ENCODE peak calls at places on chromosomes 16 and 17, in ten cellular contexts. W is SW 1271; G is kidney epithelial cell; P is activated B cell treated with CpG ODN at 0.5 μM for 24 hours; X is NCI-H748 treated with DMSO at 0.1 percent for 48 hours; I is activated naive CD4-positive, alpha-beta T cell treated with Interleukin-2 at 50 U/mL for 16 hours; N is retina; C is activated CD8-positive, alpha-beta T cell treated with anti-CD3 and anti-CD28 coated beads, Interleukin-2, amount 10 ng/mL, durations not matched to agents 7 days and 5 days; F is epithelial cell of esophagus; Q is AG08395. K is an unnamed sample.

GRCh38 chr17:58525239-58525638 is 10.8 kb upstream of the MTMR4 start:
- DNase-seq in C (no peak), X (no peak), Q (peak), W (peak), N (no peak), I (no peak), F (peak), P (no peak), G (no peak), K (no peak)

GRCh38 chr17:40501499-40501911 is at the start of gene TNS4:
- DNase-seq in W (no peak), P (no peak), N (no peak), I (no peak), X (no peak), G (no peak), C (no peak), Q (no peak), F (peak), K (no peak)

GRCh38 chr17:77728022-77728671 is 230.4 kb upstream of the TNRC6C start:
- DNase-seq in I (no peak), W (no peak), F (no peak), C (peak), Q (no peak), G (no peak), N (no peak), P (no peak), X (peak), K (no peak)

GRCh38 chr16:22034503-22034902 is 26.6 kb downstream of the MOSMO start:
- DNase-seq in W (no peak), X (no peak), P (no peak), F (no peak), G (no peak), Q (no peak), I (no peak), N (no peak), C (no peak), K (no peak)

GRCh38 chr16:87056551-87056950 is 260.6 kb downstream of the C16orf95 start:
- DNase-seq in F (no peak), I (no peak), Q (no peak), N (no peak), P (no peak), W (no peak), G (no peak), X (no peak), C (no peak), K (no peak)

GRCh38 chr17:77083547-77083946 is 57.2 kb upstream of the SEC14L1 start:
- DNase-seq in I (no peak), Q (no peak), G (no peak), P (no peak), F (no peak), N (no peak), W (no peak), C (no peak), X (no peak), K (no peak)

GRCh38 chr16:30628628-30629342 is 18.6 kb upstream of the ZNF689 start:
- DNase-seq in W (peak), X (peak), G (no peak), I (peak), C (peak), P (peak), F (peak), N (peak), Q (peak), K (peak)

GRCh38 chr16:69187891-69188451 is 1.0 kb downstream of the SNTB2 start:
- DNase-seq in F (peak), Q (no peak), P (no peak), N (peak), W (peak), G (no peak), I (peak), X (no peak), C (peak), K (peak)

GRCh38 chr17:82212331-82213250 is at the start of gene CCDC57:
- DNase-seq in I (peak), C (peak), F (peak), X (peak), G (no peak), P (peak), W (peak), Q (peak), N (peak), K (peak)

GRCh38 chr16:3612510-3613466 is 1.4 kb upstream of the SLX4 start:
- DNase-seq in X (no peak), N (no peak), P (no peak), C (no peak), W (no peak), I (no peak), Q (no peak), G (no peak), F (no peak), K (no peak)

GRCh38 chr16:46573008-46573833 is 48.0 kb downstream of the SHCBP1 start:
- DNase-seq in P (no peak), N (no peak), W (no peak), X (no peak), I (no peak), Q (peak), G (peak), C (no peak), F (peak), K (no peak)

GRCh38 chr16:82943371-82943770 is 316.6 kb downstream of the CDH13 start:
- DNase-seq in X (no peak), P (no peak), G (no peak), Q (no peak), I (no peak), C (no peak), F (no peak), N (no peak), W (no peak), K (no peak)

GRCh38 chr17:6163632-6164319 is 93.6 kb downstream of the WSCD1 start:
- DNase-seq in I (no peak), X (peak), P (no peak), F (peak), Q (no peak), C (no peak), W (no peak), G (no peak), N (no peak), K (no peak)

GRCh38 chr17:47862621-47863440 is 11.9 kb upstream of the SP6 start:
- DNase-seq in Q (peak), G (peak), W (peak), X (no peak), F (peak), C (no peak), P (no peak), I (no peak), N (no peak), K (no peak)

GRCh38 chr17:77609553-77610517 is 348.7 kb upstream of the TNRC6C start:
- DNase-seq in F (no peak), C (peak), N (no peak), W (no peak), X (no peak), P (peak), Q (no peak), G (no peak), I (peak), K (peak)

GRCh38 chr17:66948061-66948750 is 16.3 kb upstream of the CACNG4 start:
- DNase-seq in G (no peak), P (no peak), C (no peak), N (no peak), I (no peak), W (no peak), X (no peak), Q (no peak), F (no peak), K (no peak)

GRCh38 chr16:47392114-47392513 is 68.7 kb downstream of the ITFG1 start:
- DNase-seq in P (no peak), Q (no peak), C (peak), G (no peak), F (peak), I (no peak), N (no peak), W (no peak), X (no peak), K (no peak)

GRCh38 chr17:17109231-17109630 is 67.0 kb downstream of the MPRIP start:
- DNase-seq in X (no peak), W (no peak), C (no peak), P (no peak), G (no peak), I (no peak), Q (no peak), F (peak), N (no peak), K (no peak)

GRCh38 chr17:31533546-31534155 is 142.2 kb downstream of the RAB11FIP4 start:
- DNase-seq in F (peak), P (no peak), W (peak), X (no peak), C (no peak), Q (peak), I (peak), N (no peak), G (peak), K (no peak)

GRCh38 chr16:78487471-78487870 is 388.0 kb downstream of the WWOX start:
- DNase-seq in C (no peak), W (no peak), P (no peak), N (no peak), I (no peak), X (no peak), Q (no peak), G (no peak), F (no peak), K (no peak)

GRCh38 chr17:41835800-41836549 is at the start of gene NT5C3B:
- DNase-seq in P (peak), N (peak), Q (peak), C (peak), X (no peak), I (peak), F (peak), W (peak), G (no peak), K (peak)

GRCh38 chr17:65918921-65919546 is 272.9 kb downstream of the CEP112 start:
- DNase-seq in G (no peak), P (no peak), C (no peak), W (no peak), Q (no peak), I (no peak), F (no peak), N (no peak), X (no peak), K (no peak)

GRCh38 chr17:80822700-80823410 is 168.8 kb upstream of the CHMP6 start:
- DNase-seq in I (no peak), F (no peak), C (no peak), W (no peak), N (no peak), Q (no peak), P (no peak), X (no peak), G (no peak), K (no peak)

GRCh38 chr17:65994679-65995078 is 197.3 kb downstream of the CEP112 start:
- DNase-seq in N (no peak), F (no peak), G (no peak), I (no peak), Q (no peak), C (no peak), P (no peak), W (no peak), X (no peak), K (no peak)

GRCh38 chr16:56787185-56787584 is 57.3 kb downstream of the NUP93 start:
- DNase-seq in W (no peak), G (no peak), P (no peak), X (no peak), N (no peak), Q (no peak), I (no peak), C (no peak), F (no peak), K (no peak)

GRCh38 chr17:50564916-50565315 is 4.4 kb downstream of the CACNA1G start:
- DNase-seq in G (no peak), X (no peak), Q (peak), I (no peak), N (peak), P (no peak), C (no peak), F (peak), W (no peak), K (no peak)

GRCh38 chr16:24668481-24669001 is 60.9 kb upstream of the TNRC6A start:
- DNase-seq in Q (peak), G (peak), W (no peak), C (no peak), X (no peak), F (peak), N (no peak), P (no peak), I (peak), K (no peak)

GRCh38 chr16:87076950-87077749 is 240.0 kb downstream of the C16orf95 start:
- DNase-seq in X (no peak), N (peak), Q (no peak), W (peak), C (peak), P (no peak), I (peak), F (peak), G (no peak), K (peak)

GRCh38 chr16:15946257-15947044 is 3.0 kb upstream of the ABCC1 start:
- DNase-seq in N (no peak), G (no peak), F (peak), W (no peak), X (no peak), Q (peak), P (no peak), C (no peak), I (no peak), K (no peak)

GRCh38 chr17:2854662-2855061 is 58.4 kb downstream of the RAP1GAP2 start:
- DNase-seq in F (peak), N (peak), Q (no peak), X (no peak), P (no peak), G (no peak), W (no peak), C (no peak), I (no peak), K (no peak)

GRCh38 chr16:648071-648785 is 937 bp upstream of the WDR90 start:
- DNase-seq in C (peak), N (no peak), G (no peak), P (no peak), F (peak), I (peak), W (peak), Q (peak), X (no peak), K (peak)

GRCh38 chr17:81115749-81116464 is 49.4 kb upstream of the PVALEF start:
- DNase-seq in F (no peak), C (no peak), I (no peak), W (no peak), Q (no peak), X (no peak), N (no peak), P (no peak), G (no peak), K (no peak)

GRCh38 chr16:31700200-31700529 is 172.5 kb downstream of the AHSP start:
- DNase-seq in N (no peak), P (no peak), G (no peak), Q (peak), X (no peak), W (peak), C (no peak), F (no peak), I (no peak), K (peak)

GRCh38 chr17:59671386-59671785 is 35.8 kb downstream of the PTRH2 start:
- DNase-seq in P (no peak), W (no peak), F (no peak), X (no peak), N (no peak), I (no peak), C (no peak), G (no peak), Q (no peak), K (no peak)

GRCh38 chr16:50002190-50002589 is 22.8 kb upstream of the CNEP1R1 start:
- DNase-seq in Q (no peak), I (no peak), W (no peak), P (no peak), C (no peak), X (no peak), G (no peak), N (no peak), F (peak), K (no peak)

GRCh38 chr17:40873801-40874200 is 6.8 kb upstream of the KRT12 start:
- DNase-seq in N (no peak), C (no peak), W (no peak), Q (no peak), G (no peak), X (no peak), I (no peak), P (no peak), F (no peak), K (no peak)

GRCh38 chr17:63035695-63036094 is 69.7 kb downstream of the TANC2 start:
- DNase-seq in I (no peak), C (no peak), P (no peak), X (no peak), W (no peak), G (no peak), F (no peak), N (no peak), Q (peak), K (no peak)

GRCh38 chr16:50537533-50538290 is 10.5 kb upstream of the NKD1 start:
- DNase-seq in G (no peak), N (no peak), Q (no peak), X (no peak), F (peak), C (no peak), I (no peak), W (no peak), P (no peak), K (no peak)

GRCh38 chr17:29155966-29156338 is 24.2 kb downstream of the MYO18A start:
- DNase-seq in W (no peak), I (no peak), G (no peak), P (no peak), Q (no peak), N (no peak), C (no peak), F (no peak), X (no peak), K (no peak)

K was measured in GM13976.